ENCODE peak calls at places on chromosomes 12 and 14, in seven cellular contexts. O is endothelial cell, J is A549, Z is psoas muscle, M is B cell, W is GM13976, H is NCI-H460. R is an unnamed sample.

GRCh38 chr12:27523642-27524488 is at the start of gene PPFIBP1:
- DNase-seq in H (peak), M (peak), J (peak), Z (peak), O (peak), W (peak), R (peak)

GRCh38 chr12:109999983-110000505 is 814 bp downstream of the ANKRD13A start:
- DNase-seq in W (no peak), H (no peak), Z (no peak), O (no peak), J (no peak), M (peak), R (no peak)

GRCh38 chr14:50924848-50925247 is 19.4 kb downstream of the PYGL start:
- DNase-seq in O (no peak), W (no peak), Z (no peak), H (no peak), J (no peak), M (no peak), R (no peak)

GRCh38 chr12:12927211-12928079 is 24.5 kb downstream of the GPRC5D start:
- DNase-seq in M (peak), H (peak), Z (no peak), W (no peak), J (peak), O (peak), R (no peak)

GRCh38 chr12:99618657-99619056 is 28.9 kb upstream of the GARIN6 start:
- DNase-seq in M (no peak), J (no peak), H (no peak), W (no peak), Z (no peak), O (no peak), R (no peak)

GRCh38 chr14:104604461-104605449 is at the start of gene TMEM179:
- DNase-seq in H (peak), W (peak), M (no peak), J (no peak), O (peak), Z (no peak), R (no peak)

GRCh38 chr14:52949711-52950409 is 990 bp downstream of the FERMT2 start:
- DNase-seq in M (peak), W (no peak), O (no peak), Z (no peak), J (peak), H (peak), R (no peak)

GRCh38 chr12:105233045-105233905 is 2.7 kb downstream of the APPL2 start:
- DNase-seq in O (no peak), Z (no peak), J (no peak), M (no peak), H (no peak), W (no peak), R (no peak)

R was measured in SK-N-MC.